ENCODE peak calls at places on chromosome 9, in four cellular contexts. Z, R, H and D are unnamed samples.

GRCh38 chr9:128653941-128654340 is 2.7 kb downstream of the DYNC2I2 start:
- DNase-seq in Z (no peak), R (no peak), H (no peak), D (no peak)

GRCh38 chr9:108103294-108103693 is 613.7 kb upstream of the KLF4 start:
- DNase-seq in Z (no peak), R (no peak), H (no peak), D (no peak)

GRCh38 chr9:110047232-110047954 is 160.6 kb downstream of the C9orf152 start:
- DNase-seq in Z (no peak), R (no peak), H (no peak), D (no peak)

GRCh38 chr9:73869261-73869660 is 627.9 kb upstream of the RORB start:
- DNase-seq in Z (no peak), R (no peak), H (peak), D (peak)

GRCh38 chr9:137319976-137320551 is 18.0 kb upstream of the NRARP start:
- DNase-seq in Z (no peak), R (no peak), H (no peak), D (no peak)

GRCh38 chr9:128619779-128620178 is 36.9 kb downstream of the DYNC2I2 start:
- DNase-seq in Z (no peak), R (no peak), H (no peak), D (no peak)

GRCh38 chr9:109779711-109780452 is at the start of gene PALM2AKAP2:
- DNase-seq in Z (peak), R (no peak), H (peak), D (peak)

GRCh38 chr9:21172156-21172555 is 5.7 kb upstream of the IFNA21 start:
- DNase-seq in Z (no peak), R (no peak), H (no peak), D (no peak)

GRCh38 chr9:133986774-133987454 is 5.2 kb downstream of the VAV2 start:
- DNase-seq in Z (no peak), R (no peak), H (no peak), D (no peak)

GRCh38 chr9:95506438-95506691 is 10.4 kb downstream of the PTCH1 start:
- DNase-seq in Z (no peak), R (no peak), H (peak), D (peak)

GRCh38 chr9:137095664-137096517 is 9.1 kb downstream of the MAN1B1 start:
- DNase-seq in Z (no peak), R (no peak), H (no peak), D (no peak)

GRCh38 chr9:89475891-89476440 is 21.9 kb downstream of the SEMA4D start:
- DNase-seq in Z (no peak), R (no peak), H (no peak), D (no peak)

GRCh38 chr9:131667576-131667975 is 72.3 kb downstream of the RAPGEF1 start:
- DNase-seq in Z (no peak), R (no peak), H (no peak), D (no peak)

GRCh38 chr9:135606885-135607259 is 32.5 kb downstream of the GLT6D1 start:
- DNase-seq in Z (no peak), R (no peak), H (no peak), D (no peak)

GRCh38 chr9:130174025-130174424 is 1.8 kb downstream of the NCS1 start:
- DNase-seq in Z (no peak), R (no peak), H (no peak), D (no peak)

GRCh38 chr9:133487331-133487725 is 8.4 kb upstream of the SLC2A6 start:
- DNase-seq in Z (no peak), R (no peak), H (no peak), D (no peak)